ENCODE peak calls at places on chromosomes 6 and 20, in four cellular contexts. D is stomach, M is ovary, O is pancreas. E is an unnamed sample.
A peak's percentile ranks its signal among the peaks of the same experiment; 100 is the strongest.

GRCh38 chr6:150251566-150252186 is 108.8 kb downstream of the PPP1R14C start:
- DNase-seq in O (no peak), D (no peak), M (no peak), E (no peak)

GRCh38 chr6:113526553-113526952 is 330.6 kb upstream of the MARCKS start:
- DNase-seq in M (no peak), D (no peak), O (no peak), E (no peak)

GRCh38 chr6:33716379-33716778 is 4.9 kb upstream of the UQCC2 start:
- DNase-seq in D (peak; percentile 61), O (peak; percentile 67), M (no peak), E (no peak)

GRCh38 chr6:170114956-170115855 is 175.7 kb downstream of the DLL1 start:
- DNase-seq in D (peak; percentile 32), M (peak; percentile 97), O (peak; percentile 59), E (peak; percentile 54)

GRCh38 chr20:11917663-11918062 is at the start of gene BTBD3:
- DNase-seq in M (no peak), D (peak; percentile 83), O (peak; percentile 66), E (peak; percentile 35)

GRCh38 chr20:45898285-45898684 is 7.2 kb downstream of the CTSA start:
- DNase-seq in M (no peak), D (no peak), O (no peak), E (no peak)

GRCh38 chr6:12967686-12968085 is 251.1 kb downstream of the PHACTR1 start:
- DNase-seq in O (no peak), D (no peak), M (no peak), E (no peak)

GRCh38 chr6:160519603-160520042 is 144.5 kb downstream of the LPA start:
- DNase-seq in D (no peak), O (no peak), M (no peak), E (no peak)

GRCh38 chr20:574297-574942 is 30.8 kb upstream of the CSNK2A1 start:
- DNase-seq in M (no peak), O (no peak), D (no peak), E (no peak)

GRCh38 chr6:71028877-71029252 is 72.0 kb upstream of the B3GAT2 start:
- DNase-seq in D (no peak), O (no peak), M (no peak), E (no peak)

GRCh38 chr20:31788578-31788977 is 30.6 kb upstream of the MYLK2 start:
- DNase-seq in O (no peak), D (no peak), M (no peak), E (no peak)

GRCh38 chr6:46925563-46926253 is 4.0 kb upstream of the ADGRF5 start:
- DNase-seq in O (no peak), D (peak; percentile 77), M (no peak), E (no peak)

GRCh38 chr20:55439057-55439456 is 566.3 kb downstream of the CBLN4 start:
- DNase-seq in O (no peak), M (no peak), D (no peak), E (no peak)
- H3K9me3 ChIP-seq in O (no peaks in the 10 kb centered on the region), M (no peaks in the 10 kb centered on the region), D (no peaks in the 10 kb centered on the region), E (no peaks in the 10 kb centered on the region)

GRCh38 chr6:36024154-36024760 is at the start of gene SLC26A8:
- DNase-seq in O (peak; percentile 47), D (no peak), M (peak; percentile 38), E (no peak)
- H3K4me3 ChIP-seq in O (no peak within 1 kb of the TSS), D (peak within 1 kb of the TSS; percentile 12), M (no peak within 1 kb of the TSS), E (no peak within 1 kb of the TSS)

GRCh38 chr6:135105710-135106109 is 51.1 kb upstream of the HBS1L start:
- DNase-seq in O (no peak), D (no peak), M (no peak), E (no peak)
- TF ChIP-seq CTCF in O (no peak), D (no peak), M (no peak), E (no peak)

DNA sequence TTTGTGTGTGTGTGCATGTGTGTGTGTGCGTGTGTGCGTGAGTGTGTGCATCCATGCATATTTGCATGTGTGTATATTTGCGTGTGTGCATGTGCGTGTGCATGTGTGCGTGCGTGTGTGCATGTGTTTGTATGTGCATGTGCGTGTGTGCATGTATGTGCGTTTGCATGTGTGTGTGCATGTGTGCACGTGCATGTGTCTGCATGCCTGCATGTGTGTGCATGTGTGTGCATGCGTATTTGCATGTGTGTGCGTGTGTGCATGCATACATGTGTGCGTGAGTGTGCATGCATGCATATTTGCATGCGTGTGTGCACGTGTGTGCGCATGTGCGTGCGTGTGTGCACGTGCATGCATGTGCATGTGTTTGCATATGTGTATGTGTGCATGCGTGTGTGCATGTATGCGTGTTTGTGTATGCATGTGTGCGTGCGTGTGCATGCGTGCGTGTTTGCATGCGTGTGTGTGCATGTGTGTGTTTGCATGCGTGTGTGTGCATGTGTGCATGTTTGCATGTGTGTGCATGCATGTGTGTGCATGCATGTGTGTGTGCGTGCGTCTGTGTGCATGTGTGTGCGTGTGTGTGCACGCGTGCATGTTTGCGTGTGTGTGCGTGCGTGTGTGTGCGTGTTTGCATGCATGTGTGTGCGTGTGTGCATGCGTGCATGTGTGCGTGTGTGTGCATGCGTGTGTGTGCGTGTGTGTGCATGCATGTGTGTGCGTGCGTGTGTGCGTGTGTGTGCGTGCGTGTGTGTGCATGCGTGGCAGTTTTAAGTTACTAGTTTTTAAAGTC is 57.7 kb upstream of the SMOC2 start:
- DNase-seq in O (no peak), M (no peak), D (no peak), E (no peak)
- H3K9me3 ChIP-seq in O (no peaks in the 10 kb centered on the region), M (no peaks in the 10 kb centered on the region), D (no peaks in the 10 kb centered on the region), E (no peaks in the 10 kb centered on the region)

GRCh38 chr6:55545791-55546190 is 33.2 kb downstream of the HMGCLL1 start:
- DNase-seq in D (no peak), O (no peak), M (no peak), E (no peak)
- H3K4me3 ChIP-seq in D (no peak overlapping the region), O (no peak overlapping the region), M (no peak overlapping the region), E (no peak overlapping the region)

DNA sequence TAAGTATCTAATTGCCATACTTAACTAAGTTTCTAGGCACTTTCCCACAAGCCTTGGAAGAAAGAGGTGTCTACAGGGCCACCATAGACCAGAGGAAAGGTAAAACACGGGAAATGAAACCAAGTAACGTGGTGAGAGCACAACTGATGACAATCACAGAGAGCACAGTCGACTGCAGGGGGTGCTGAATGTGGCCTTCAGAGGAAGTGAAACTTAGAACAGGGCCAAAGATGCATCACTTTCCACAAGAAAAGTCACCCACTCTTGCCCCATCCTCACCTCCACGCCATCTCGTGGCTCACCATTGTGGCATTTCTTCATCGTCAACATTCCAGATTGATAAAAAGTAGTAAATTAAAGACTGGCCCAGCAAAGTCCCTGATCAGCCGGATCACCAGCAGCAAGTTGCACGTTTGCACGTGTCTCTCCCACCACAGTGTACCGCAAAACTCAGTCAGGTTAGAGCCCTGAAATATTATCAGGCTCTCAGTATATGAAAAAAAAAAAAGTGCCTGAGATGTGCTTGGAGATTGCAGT is 31.4 kb downstream of the HIVEP2 start:
- DNase-seq in O (no peak), D (no peak), M (no peak), E (no peak)
- TF ChIP-seq CTCF in O (no peak), D (no peak), M (no peak), E (no peak)

GRCh38 chr6:23154159-23154558 is 584.8 kb downstream of the HDGFL1 start:
- DNase-seq in O (no peak), M (no peak), D (no peak), E (no peak)
- H3K9me3 ChIP-seq in O (no peaks in the 10 kb centered on the region), M (no peaks in the 10 kb centered on the region), D (no peaks in the 10 kb centered on the region), E (no peaks in the 10 kb centered on the region)